ENCODE peak calls at places on chromosomes 5 and 9, in five cellular contexts. F is natural killer cell; E is omental fat pad; M is Right ventricle myocardium inferior; P is activated CD8-positive, alpha-beta T cell treated with anti-CD3 and anti-CD28 coated beads for 36 hours. S is an unnamed sample.

GRCh38 chr5:14006823-14007510 is 62.5 kb upstream of the DNAH5 start:
- ATAC-seq in F (no peak), E (no peak), M (peak), P (no peak), S (no peak)

GRCh38 chr5:177357459-177358332 is at the start of gene RGS14:
- ATAC-seq in F (peak), E (no peak), M (peak), P (peak), S (peak)

GRCh38 chr5:40680741-40681350 is 1.1 kb downstream of the PTGER4 start:
- ATAC-seq in F (peak), E (no peak), M (no peak), P (no peak), S (no peak)

GRCh38 chr9:89991204-89991790 is 386.5 kb downstream of the GADD45G start:
- ATAC-seq in F (no peak), E (no peak), M (no peak), P (no peak), S (no peak)

GRCh38 chr5:148776261-148776660 is 50.1 kb upstream of the ADRB2 start:
- ATAC-seq in F (no peak), E (no peak), M (no peak), P (no peak), S (no peak)

GRCh38 chr9:20512636-20513035 is 109.7 kb downstream of the MLLT3 start:
- ATAC-seq in F (no peak), E (no peak), M (no peak), P (no peak), S (peak)

GRCh38 chr5:127957183-127957582 is 126.4 kb upstream of the SLC12A2 start:
- ATAC-seq in F (no peak), E (no peak), M (peak), P (no peak), S (no peak)

GRCh38 chr9:88551546-88552137 is 16.7 kb downstream of the NXNL2 start:
- ATAC-seq in F (no peak), E (no peak), M (no peak), P (no peak), S (peak)

GRCh38 chr5:74895906-74896305 is 29.7 kb upstream of the FAM169A start:
- ATAC-seq in F (no peak), E (peak), M (peak), P (no peak), S (no peak)

GRCh38 chr5:98499892-98500291 is 273.6 kb upstream of the RGMB start:
- ATAC-seq in F (no peak), E (no peak), M (no peak), P (no peak), S (no peak)

GRCh38 chr9:95810133-95810532 is 65.4 kb upstream of the ERCC6L2 start:
- ATAC-seq in F (no peak), E (no peak), M (no peak), P (no peak), S (no peak)

GRCh38 chr9:122070728-122071127 is 22.4 kb downstream of the TTLL11 start:
- ATAC-seq in F (no peak), E (no peak), M (no peak), P (no peak), S (no peak)

GRCh38 chr5:109027983-109028607 is 280.4 kb downstream of the FER start:
- ATAC-seq in F (no peak), E (no peak), M (no peak), P (no peak), S (no peak)

GRCh38 chr5:58452566-58453258 is 7.2 kb downstream of the PLK2 start:
- ATAC-seq in F (no peak), E (no peak), M (no peak), P (no peak), S (no peak)

GRCh38 chr5:84986688-84987087 is 602.0 kb upstream of the EDIL3 start:
- ATAC-seq in F (no peak), E (no peak), M (no peak), P (no peak), S (no peak)